ENCODE peak calls at places on chromosomes 6 and 20, in ten cellular contexts. F, R, I, K, O, Q, T, U, P and X are unnamed samples. For H3K9me3, the result is how much of the 10 kb centered on the place peaks cover.

GRCh38 chr6:9948600-9949138 is 466.2 kb downstream of the TFAP2A start:
- DNase-seq in F (no peak), R (no peak), I (no peak), K (no peak), O (no peak), Q (no peak), T (no peak), U (no peak), P (no peak), X (no peak)

GRCh38 chr20:57620274-57620990 is at the start of gene ZBP1:
- DNase-seq in F (no peak), R (no peak), I (no peak), K (peak), O (peak), Q (no peak), T (no peak), U (peak), P (no peak), X (peak)

GRCh38 chr6:53528107-53528506 is 16.8 kb downstream of the GCLC start:
- DNase-seq in F (no peak), R (no peak), I (no peak), K (no peak), O (no peak), Q (no peak), T (no peak), U (no peak), P (no peak), X (no peak)

GRCh38 chr6:137799950-137800568 is 67.0 kb upstream of the TNFAIP3 start:
- DNase-seq in F (no peak), R (peak), I (peak), K (peak), O (no peak), Q (peak), T (peak), U (peak), P (no peak), X (peak)

GRCh38 chr20:62581308-62581707 is 61.0 kb upstream of the SLCO4A1 start:
- DNase-seq in F (no peak), R (no peak), I (no peak), K (no peak), O (no peak), Q (no peak), T (no peak), U (no peak), P (no peak), X (no peak)

GRCh38 chr6:146878564-146879343 is 280.0 kb downstream of the ADGB start:
- DNase-seq in F (no peak), R (no peak), I (no peak), K (peak), O (no peak), Q (no peak), T (no peak), U (no peak), P (no peak), X (no peak)

GRCh38 chr6:138543648-138544047 is 44.4 kb upstream of the NHSL1 start:
- DNase-seq in F (no peak), R (no peak), I (no peak), K (no peak), O (no peak), Q (no peak), T (no peak), U (no peak), P (no peak), X (no peak)

GRCh38 chr6:166398348-166398747 is 15.6 kb upstream of the MPC1 start:
- DNase-seq in F (no peak), R (no peak), I (no peak), K (no peak), O (no peak), Q (no peak), T (no peak), U (no peak), P (no peak), X (no peak)

GRCh38 chr6:33248643-33248931 is 23.1 kb downstream of the VPS52 start:
- DNase-seq in F (no peak), R (peak), I (no peak), K (no peak), O (peak), Q (no peak), T (no peak), U (no peak), P (no peak), X (no peak)

GRCh38 chr6:105429676-105430075 is 26.8 kb upstream of the PREP start:
- DNase-seq in F (no peak), R (no peak), I (no peak), K (no peak), O (no peak), Q (no peak), T (no peak), U (no peak), P (no peak), X (no peak)

GRCh38 chr20:11705512-11705911 is 212.2 kb upstream of the BTBD3 start:
- DNase-seq in F (no peak), R (no peak), I (no peak), K (no peak), O (no peak), Q (no peak), T (no peak), U (no peak), P (no peak), X (no peak)

DNA sequence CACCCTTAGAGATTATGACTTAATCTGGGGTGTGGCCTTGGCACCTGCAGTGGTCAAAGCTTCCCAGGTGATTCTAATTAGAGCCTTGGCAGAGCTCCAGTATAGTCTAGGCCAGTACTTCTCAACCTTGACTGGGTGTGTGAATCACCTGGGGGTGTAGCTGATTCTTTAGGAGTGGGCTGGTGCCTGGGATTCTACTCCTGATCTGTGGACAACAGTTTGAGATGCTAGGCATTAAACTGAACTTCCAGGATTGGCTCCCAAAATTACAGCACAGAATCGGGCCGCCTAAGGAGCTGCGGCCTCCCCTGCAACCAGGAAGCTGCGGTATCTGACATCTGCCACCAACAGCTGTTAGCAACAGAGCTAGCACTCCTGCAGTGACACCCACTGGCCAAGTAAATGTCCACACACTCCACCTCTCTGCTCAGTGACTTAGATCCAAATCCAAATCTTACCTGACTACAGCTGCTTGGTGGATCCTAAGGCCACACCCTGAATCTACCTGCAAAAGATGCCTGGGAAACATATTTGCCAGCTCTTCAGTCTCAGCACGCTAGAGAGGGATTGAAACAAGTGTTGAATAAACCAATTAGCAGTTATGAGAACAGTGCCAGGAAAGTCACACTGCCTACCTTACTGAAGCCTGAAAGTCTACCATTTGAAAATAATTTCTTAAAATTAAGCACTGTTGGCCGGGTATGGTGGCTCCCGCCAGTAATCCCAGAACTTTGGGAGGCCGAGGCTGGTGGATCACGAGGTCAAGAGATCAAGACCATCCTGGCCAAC is 126.7 kb downstream of the UNC5CL start:
- DNase-seq in F (no peak), R (peak), I (peak), K (peak), O (no peak), Q (peak), T (peak), U (no peak), P (peak), X (no peak)
- TF ChIP-seq CTCF in F (no peak), R (peak), I (peak), K (peak), O (peak), Q (peak), T (peak), U (peak), P (peak), X (no peak)

GRCh38 chr20:63709149-63709527 is 1.3 kb downstream of the ZGPAT start:
- DNase-seq in F (no peak), R (no peak), I (no peak), K (no peak), O (no peak), Q (peak), T (no peak), U (no peak), P (no peak), X (no peak)
- H3K27ac ChIP-seq in F (no peak), R (no peak), I (no peak), K (no peak), O (no peak), Q (no peak), T (no peak), U (no peak), P (no peak), X (no peak)

GRCh38 chr6:170178561-170179477 is 112.1 kb downstream of the DLL1 start:
- DNase-seq in F (no peak), R (no peak), I (peak), K (peak), O (no peak), Q (no peak), T (peak), U (no peak), P (peak), X (no peak)
- H3K9me3 ChIP-seq in F (under half), R (under half), I (under half), K (under half), O (under half), Q (under half), T (under half), U (under half), P (under half), X (under half)

GRCh38 chr6:107517274-107517673 is 27.4 kb downstream of the SOBP start:
- DNase-seq in F (no peak), R (no peak), I (no peak), K (no peak), O (no peak), Q (no peak), T (no peak), U (no peak), P (no peak), X (no peak)
- TF ChIP-seq CTCF in F (no peak), R (no peak), I (no peak), K (no peak), O (no peak), Q (no peak), T (no peak), U (no peak), P (no peak), X (no peak)